ENCODE peak calls at places on chromosomes 4 and X, in four cellular contexts. Z is HepG2, E is A549, R is K562. W is an unnamed sample.

GRCh38 chr4:21948347-21949072 is at the start of gene KCNIP4:
- DNase-seq in Z (no peak), E (no peak), R (no peak), W (no peak)

GRCh38 chrX:53831662-53832635 is 145.4 kb upstream of the HUWE1 start:
- DNase-seq in Z (peak; percentile 20), E (peak; percentile 40), R (peak; percentile 13), W (no peak)

GRCh38 chrX:136907626-136908025 is 27.1 kb upstream of the RBMX start:
- DNase-seq in Z (no peak), E (no peak), R (no peak), W (no peak)

GRCh38 chr4:1208266-1208961 is 36.0 kb upstream of the SPON2 start:
- DNase-seq in Z (no peak), E (no peak), R (no peak), W (peak; percentile 72)

GRCh38 chr4:119851649-119852048 is 215.0 kb downstream of the MAD2L1 start:
- DNase-seq in Z (no peak), E (no peak), R (no peak), W (no peak)

GRCh38 chrX:41026326-41027136 is 58.7 kb upstream of the USP9X start:
- DNase-seq in Z (no peak), E (no peak), R (no peak), W (no peak)

GRCh38 chr4:103129174-103129573 is 29.5 kb upstream of the BDH2 start:
- DNase-seq in Z (no peak), E (no peak), R (no peak), W (no peak)

GRCh38 chr4:42416017-42416416 is 18.7 kb downstream of the SHISA3 start:
- DNase-seq in Z (no peak), E (no peak), R (no peak), W (no peak)

GRCh38 chrX:101799387-101799786 is 132.4 kb downstream of the ZMAT1 start:
- DNase-seq in Z (peak; percentile 63), E (peak; percentile 51), R (peak; percentile 69), W (peak; percentile 88)

GRCh38 chr4:114272226-114272625 is 292.8 kb upstream of the ARSJ start:
- DNase-seq in Z (no peak), E (peak; percentile 4), R (no peak), W (no peak)

GRCh38 chrX:120015145-120016067 is 62.1 kb downstream of the RHOXF2B start:
- DNase-seq in Z (no peak), E (no peak), R (no peak), W (no peak)

GRCh38 chr4:7808181-7808580 is 131.5 kb downstream of the AFAP1 start:
- DNase-seq in Z (no peak), E (no peak), R (no peak), W (peak; percentile 44)

GRCh38 chr4:23903859-23904438 is 14.1 kb upstream of the PPARGC1A start:
- DNase-seq in Z (no peak), E (no peak), R (no peak), W (no peak)

GRCh38 chr4:87677731-87678130 is 27.7 kb downstream of the DMP1 start:
- DNase-seq in Z (no peak), E (no peak), R (no peak), W (no peak)

GRCh38 chrX:19548934-19549333 is 33.6 kb upstream of the MAP3K15 start:
- DNase-seq in Z (no peak), E (no peak), R (no peak), W (no peak)

GRCh38 chrX:7047951-7048350 is 99.6 kb upstream of the STS start:
- DNase-seq in Z (no peak), E (no peak), R (no peak), W (no peak)
- TF ChIP-seq POLR2A in Z (no peak), E (no peak), R (no peak), W (no peak)

DNA sequence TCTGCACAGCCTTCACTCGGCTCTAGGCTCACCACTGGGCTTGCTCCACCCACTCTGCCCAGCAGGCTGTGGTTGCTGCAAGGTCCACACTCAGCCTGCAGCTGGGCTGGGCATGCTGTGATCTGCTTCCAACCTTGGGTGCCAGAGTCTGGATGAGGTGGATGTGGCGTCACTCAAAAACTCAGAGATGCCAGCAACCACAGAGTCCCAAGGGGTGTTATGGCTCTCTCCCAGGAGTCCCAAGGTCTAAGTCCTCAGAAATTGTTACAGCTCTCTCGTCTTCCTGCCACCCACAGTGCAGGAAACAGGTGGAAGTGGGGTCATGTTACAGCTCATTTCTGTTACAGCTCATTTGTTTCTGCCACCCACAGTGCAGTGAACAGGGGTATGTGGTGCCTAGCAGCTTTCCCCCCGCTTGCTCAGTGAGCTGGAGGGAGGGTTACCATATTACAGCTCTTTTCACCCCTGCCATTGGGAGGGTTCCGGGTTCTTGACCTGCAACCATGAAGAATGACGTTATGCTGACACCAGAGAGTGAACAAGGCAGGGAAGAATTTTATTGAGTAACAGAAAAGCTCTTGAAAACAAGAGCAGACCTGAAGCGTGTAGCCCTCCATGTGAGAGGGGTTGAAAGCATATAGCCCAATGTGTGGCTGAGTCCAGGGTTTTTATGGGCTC is 893.9 kb downstream of the PCDH7 start:
- DNase-seq in Z (no peak), E (no peak), R (no peak), W (no peak)
- TF ChIP-seq EP300 in Z (no peak), E (no peak), R (no peak), W (no peak)

DNA sequence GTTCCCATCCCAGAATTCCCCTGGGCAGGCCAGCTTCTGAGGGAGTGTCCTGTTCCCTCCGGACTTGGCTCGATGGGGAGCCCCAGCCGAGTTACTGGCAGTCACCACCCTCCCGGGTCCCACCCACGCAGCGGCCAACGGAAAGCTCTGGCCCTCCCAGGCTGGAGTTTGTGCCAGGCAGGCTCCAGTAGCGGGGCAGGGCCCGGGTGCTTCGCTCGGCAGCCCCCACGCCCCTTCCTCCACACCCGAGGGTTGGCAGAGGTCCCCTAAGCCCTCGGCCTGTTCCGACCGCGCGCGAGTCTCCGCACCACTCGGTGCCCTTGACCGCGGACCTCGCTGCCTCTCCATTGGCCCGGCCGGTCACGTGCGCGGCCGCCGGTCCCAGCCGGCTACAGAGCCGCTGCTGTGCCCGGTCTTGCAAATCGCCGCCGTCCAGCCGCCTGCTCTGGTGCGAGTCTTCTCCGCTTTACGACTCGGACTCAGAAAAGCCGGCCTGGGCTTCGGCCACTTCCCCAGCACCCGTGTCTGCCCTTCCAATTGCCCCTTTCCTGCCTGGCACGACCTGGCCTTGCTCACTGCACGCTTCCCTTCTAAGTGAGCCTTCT is 20.8 kb upstream of the MTM1 start:
- DNase-seq in Z (no peak), E (peak; percentile 51), R (peak; percentile 68), W (peak; percentile 85)
- TF ChIP-seq POLR2A in Z (no peak), E (peak; percentile 13), R (no peak), W (no peak)

GRCh38 chr4:113145147-113145518 is 95.7 kb downstream of the ANK2 start:
- DNase-seq in Z (no peak), E (no peak), R (no peak), W (no peak)

GRCh38 chr4:113147498-113148231 is 98.2 kb downstream of the ANK2 start:
- DNase-seq in Z (peak; percentile 76), E (no peak), R (no peak), W (no peak)

GRCh38 chr4:113145519-113146291 is 96.3 kb downstream of the ANK2 start:
- DNase-seq in Z (peak; percentile 85), E (no peak), R (no peak), W (no peak)

GRCh38 chr4:113148925-113149324 is 99.5 kb downstream of the ANK2 start:
- DNase-seq in Z (no peak), E (no peak), R (no peak), W (no peak)

DNA sequence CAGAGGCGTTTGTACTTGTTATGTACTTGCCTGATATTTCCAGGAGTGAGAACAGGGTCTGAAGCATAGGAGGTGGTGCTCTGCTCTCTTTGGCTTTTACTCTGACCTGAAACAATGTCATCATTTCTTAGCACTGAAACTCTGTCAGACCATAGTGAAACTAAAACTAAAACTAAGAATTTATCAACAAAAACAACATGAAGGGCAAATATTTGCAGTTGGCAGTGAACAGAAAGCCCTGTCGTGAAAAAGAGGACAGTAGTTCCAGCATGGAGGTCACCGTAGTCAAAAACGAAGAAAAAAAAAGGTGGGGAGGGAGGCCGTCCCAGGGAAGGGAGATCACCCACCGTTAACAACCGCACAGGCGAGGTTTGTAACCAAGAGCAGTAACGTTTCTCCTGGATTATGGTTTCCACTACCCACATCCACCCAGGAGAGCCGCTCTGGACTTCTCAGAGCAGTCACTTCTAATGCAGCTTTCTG is 97.5 kb downstream of the ANK2 start:
- DNase-seq in Z (peak; percentile 73), E (no peak), R (no peak), W (no peak)
- TF ChIP-seq EP300 in Z (no peak), E (no peak), R (no peak), W (no peak)

DNA sequence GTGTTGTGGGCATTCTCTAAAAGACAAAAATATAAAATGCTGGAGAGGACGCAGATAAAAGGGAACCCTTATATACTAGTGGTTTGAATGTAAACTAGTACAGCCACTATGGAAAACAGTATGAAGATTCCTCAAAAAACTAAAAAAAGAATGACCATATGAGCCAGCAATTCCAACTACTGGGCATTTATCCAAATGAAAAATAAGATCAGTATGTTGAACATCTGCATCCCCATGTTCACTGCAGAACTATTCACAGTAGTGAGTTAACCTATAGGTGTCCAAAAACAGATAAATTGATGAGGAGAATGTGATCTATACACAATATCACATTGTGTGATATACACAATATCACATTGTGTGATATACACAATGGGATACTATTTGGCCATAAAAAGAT is 1615.3 kb downstream of the PCDH18 start:
- DNase-seq in Z (no peak), E (no peak), R (no peak), W (no peak)
- TF ChIP-seq POLR2A in Z (no peak), E (no peak), R (no peak), W (no peak)

GRCh38 chr4:182504440-182504839 is 261.2 kb downstream of the TENM3 start:
- DNase-seq in Z (no peak), E (no peak), R (no peak), W (no peak)
- TF ChIP-seq EP300 in Z (no peak), E (no peak), R (no peak), W (no peak)

GRCh38 chr4:74964311-74964710 is 31.4 kb downstream of the PARM1 start:
- DNase-seq in Z (no peak), E (no peak), R (no peak), W (no peak)
- TF ChIP-seq POLR2A in Z (no peak), E (no peak), R (no peak), W (no peak)

GRCh38 chrX:13816899-13817298 is at the start of gene GPM6B:
- DNase-seq in Z (no peak), E (no peak), R (no peak), W (peak; percentile 63)
- TF ChIP-seq EP300 in Z (no peak), E (no peak), R (no peak), W (no peak)

GRCh38 chrX:107840971-107841370 is 15.3 kb downstream of the MID2 start:
- DNase-seq in Z (no peak), E (no peak), R (no peak), W (no peak)
- TF ChIP-seq POLR2A in Z (no peak), E (no peak), R (no peak), W (no peak)

GRCh38 chrX:67564475-67564874 is 20.7 kb downstream of the AR start:
- DNase-seq in Z (no peak), E (no peak), R (no peak), W (no peak)
- TF ChIP-seq EP300 in Z (no peak), E (no peak), R (no peak), W (no peak)